ENCODE peak calls at places on chromosomes 12 and 14, in seven cellular contexts. One of them, this sample, is unnamed. For H3K9me2, the result is how much of the 10 kb centered on the place peaks cover.

GRCh38 chr12:31322651-31323248 is 3.2 kb downstream of the SINHCAF start:
- DNase-seq in GM23338: peak
- DNase-seq in HCT116: no peak
- DNase-seq in GM23248: peak
- DNase-seq in MM.1S: no peak
- DNase-seq in PC-3: no peak
- DNase-seq in SK-N-SH: no peak
- DNase-seq in this sample: no peak

GRCh38 chr12:105485321-105485910 is 154.9 kb downstream of the C12orf75 start:
- DNase-seq in HCT116: no peak
- DNase-seq in GM23338: no peak
- DNase-seq in SK-N-SH: no peak
- DNase-seq in PC-3: peak
- DNase-seq in GM23248: peak
- DNase-seq in MM.1S: no peak
- DNase-seq in this sample: no peak

GRCh38 chr14:100761481-100761880 is 34.8 kb downstream of the DLK1 start:
- DNase-seq in SK-N-SH: no peak
- DNase-seq in PC-3: peak
- DNase-seq in MM.1S: no peak
- DNase-seq in GM23338: no peak
- DNase-seq in HCT116: peak
- DNase-seq in GM23248: peak
- DNase-seq in this sample: no peak

GRCh38 chr12:130087222-130087621 is 75.0 kb upstream of the FZD10 start:
- DNase-seq in HCT116: no peak
- DNase-seq in SK-N-SH: no peak
- DNase-seq in MM.1S: no peak
- DNase-seq in GM23338: no peak
- DNase-seq in GM23248: no peak
- DNase-seq in PC-3: no peak
- DNase-seq in this sample: no peak

GRCh38 chr14:70641548-70642312 is at the start of gene TTC9:
- DNase-seq in SK-N-SH: peak
- DNase-seq in MM.1S: no peak
- DNase-seq in HCT116: no peak
- DNase-seq in GM23248: peak
- DNase-seq in PC-3: peak
- DNase-seq in GM23338: peak
- DNase-seq in this sample: peak

GRCh38 chr14:105326891-105327694 is 12.5 kb downstream of the PACS2 start:
- DNase-seq in GM23338: peak
- DNase-seq in SK-N-SH: peak
- DNase-seq in MM.1S: no peak
- DNase-seq in HCT116: no peak
- DNase-seq in PC-3: no peak
- DNase-seq in GM23248: no peak
- DNase-seq in this sample: no peak

GRCh38 chr12:3032161-3032560 is 45.0 kb upstream of the TSPAN9 start:
- DNase-seq in SK-N-SH: no peak
- DNase-seq in HCT116: no peak
- DNase-seq in MM.1S: no peak
- DNase-seq in PC-3: no peak
- DNase-seq in GM23248: no peak
- DNase-seq in GM23338: no peak
- DNase-seq in this sample: no peak

GRCh38 chr14:48937796-48938195 is 648.4 kb downstream of the RPS29 start:
- DNase-seq in PC-3: no peak
- DNase-seq in MM.1S: no peak
- DNase-seq in GM23248: peak
- DNase-seq in SK-N-SH: peak
- DNase-seq in GM23338: no peak
- DNase-seq in HCT116: no peak
- DNase-seq in this sample: no peak

GRCh38 chr12:111435661-111436201 is 30.0 kb downstream of the SH2B3 start:
- DNase-seq in SK-N-SH: no peak
- DNase-seq in GM23248: no peak
- DNase-seq in MM.1S: no peak
- DNase-seq in GM23338: no peak
- DNase-seq in HCT116: no peak
- DNase-seq in PC-3: no peak
- DNase-seq in this sample: peak

GRCh38 chr12:112506513-112507166 is 87.9 kb downstream of the PTPN11 start:
- DNase-seq in MM.1S: no peak
- DNase-seq in GM23248: no peak
- DNase-seq in HCT116: no peak
- DNase-seq in SK-N-SH: no peak
- DNase-seq in GM23338: peak
- DNase-seq in PC-3: no peak
- DNase-seq in this sample: no peak

DNA sequence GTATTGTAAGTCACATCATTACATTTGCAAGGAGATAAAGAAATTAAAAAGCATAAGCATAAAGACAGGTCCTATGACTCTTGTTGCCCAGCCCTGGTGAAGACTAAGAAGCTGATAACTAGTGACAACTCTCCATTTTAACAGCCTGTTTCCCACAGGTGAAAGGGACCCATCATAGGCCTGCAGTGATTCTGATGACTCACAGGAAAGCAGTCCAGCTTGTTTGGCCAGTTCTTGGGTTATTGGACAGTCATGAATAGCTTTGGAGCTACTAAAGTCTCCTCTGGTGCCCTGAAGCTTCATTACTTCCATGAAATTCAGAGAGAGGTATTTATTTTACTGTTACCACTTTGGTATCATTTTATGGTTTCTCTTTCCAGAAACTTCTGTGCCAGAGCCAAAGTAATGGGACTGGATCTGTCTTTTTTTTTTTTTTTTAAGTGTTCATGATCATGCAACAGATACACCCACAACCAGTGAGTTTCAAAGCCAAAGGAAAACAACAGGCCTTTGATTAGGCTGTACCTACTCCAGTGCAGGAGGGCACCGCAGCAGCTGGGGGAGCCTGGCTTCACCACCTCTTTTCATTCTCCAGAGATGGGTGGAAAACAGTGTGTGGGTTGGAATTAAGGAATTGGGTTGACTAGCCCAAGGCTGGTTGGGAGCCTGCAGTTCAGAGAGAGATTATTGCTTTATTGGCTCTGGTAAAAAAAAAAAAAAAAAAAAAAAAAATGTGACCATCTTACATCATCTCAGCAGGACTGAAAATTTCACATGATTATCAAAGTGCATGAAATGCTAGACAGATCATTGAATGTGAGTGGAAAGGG is 55.3 kb upstream of the DYRK2 start:
- DNase-seq in HCT116: peak
- DNase-seq in GM23248: peak
- DNase-seq in GM23338: peak
- DNase-seq in PC-3: peak
- DNase-seq in MM.1S: no peak
- DNase-seq in SK-N-SH: no peak
- DNase-seq in this sample: no peak
- H2AFZ ChIP-seq in HCT116: peak
- H2AFZ ChIP-seq in GM23248: no peak
- H2AFZ ChIP-seq in GM23338: peak
- H2AFZ ChIP-seq in PC-3: no peak
- H2AFZ ChIP-seq in MM.1S: peak
- H2AFZ ChIP-seq in SK-N-SH: peak
- H2AFZ ChIP-seq in this sample: no peak

GRCh38 chr12:53236443-53237111 is 4.6 kb upstream of the RARG start:
- DNase-seq in HCT116: no peak
- DNase-seq in GM23338: no peak
- DNase-seq in MM.1S: no peak
- DNase-seq in PC-3: no peak
- DNase-seq in GM23248: no peak
- DNase-seq in SK-N-SH: no peak
- DNase-seq in this sample: no peak
- H3K9me2 ChIP-seq in HCT116: under half
- H3K9me2 ChIP-seq in GM23338: under half
- H3K9me2 ChIP-seq in MM.1S: under half
- H3K9me2 ChIP-seq in PC-3: under half
- H3K9me2 ChIP-seq in GM23248: under half
- H3K9me2 ChIP-seq in SK-N-SH: under half
- H3K9me2 ChIP-seq in this sample: under half

GRCh38 chr12:120467439-120467838 is 2.1 kb downstream of the SRSF9 start:
- DNase-seq in PC-3: no peak
- DNase-seq in GM23248: no peak
- DNase-seq in SK-N-SH: no peak
- DNase-seq in MM.1S: no peak
- DNase-seq in HCT116: no peak
- DNase-seq in GM23338: no peak
- DNase-seq in this sample: no peak

GRCh38 chr12:120466560-120467315 is 2.8 kb downstream of the SRSF9 start:
- DNase-seq in MM.1S: no peak
- DNase-seq in GM23248: peak
- DNase-seq in PC-3: peak
- DNase-seq in GM23338: peak
- DNase-seq in SK-N-SH: peak
- DNase-seq in HCT116: peak
- DNase-seq in this sample: peak

GRCh38 chr12:120468846-120469449 is 600 bp downstream of the SRSF9 start:
- DNase-seq in HCT116: no peak
- DNase-seq in PC-3: no peak
- DNase-seq in SK-N-SH: peak
- DNase-seq in GM23338: no peak
- DNase-seq in MM.1S: no peak
- DNase-seq in GM23248: peak
- DNase-seq in this sample: no peak

GRCh38 chr12:120469450-120470149 is at the start of gene SRSF9:
- DNase-seq in SK-N-SH: peak
- DNase-seq in HCT116: peak
- DNase-seq in GM23248: peak
- DNase-seq in PC-3: peak
- DNase-seq in MM.1S: peak
- DNase-seq in GM23338: peak
- DNase-seq in this sample: peak

GRCh38 chr12:120468271-120468845 is 1.2 kb downstream of the SRSF9 start:
- DNase-seq in MM.1S: no peak
- DNase-seq in GM23338: peak
- DNase-seq in HCT116: no peak
- DNase-seq in PC-3: peak
- DNase-seq in GM23248: peak
- DNase-seq in SK-N-SH: peak
- DNase-seq in this sample: peak
- H2AFZ ChIP-seq in MM.1S: no peak
- H2AFZ ChIP-seq in GM23338: no peak
- H2AFZ ChIP-seq in HCT116: no peak
- H2AFZ ChIP-seq in PC-3: peak
- H2AFZ ChIP-seq in GM23248: peak
- H2AFZ ChIP-seq in SK-N-SH: no peak
- H2AFZ ChIP-seq in this sample: no peak

GRCh38 chr14:40204441-40205175 is 772.4 kb upstream of the FBXO33 start:
- DNase-seq in GM23248: no peak
- DNase-seq in PC-3: no peak
- DNase-seq in SK-N-SH: no peak
- DNase-seq in GM23338: peak
- DNase-seq in MM.1S: no peak
- DNase-seq in HCT116: no peak
- DNase-seq in this sample: peak
- H3K9me2 ChIP-seq in GM23248: under half
- H3K9me2 ChIP-seq in PC-3: under half
- H3K9me2 ChIP-seq in SK-N-SH: under half
- H3K9me2 ChIP-seq in GM23338: under half
- H3K9me2 ChIP-seq in MM.1S: under half
- H3K9me2 ChIP-seq in HCT116: under half
- H3K9me2 ChIP-seq in this sample: under half

GRCh38 chr12:42921741-42922511 is 332.4 kb upstream of the PRICKLE1 start:
- DNase-seq in SK-N-SH: peak
- DNase-seq in HCT116: no peak
- DNase-seq in MM.1S: no peak
- DNase-seq in PC-3: peak
- DNase-seq in GM23338: no peak
- DNase-seq in GM23248: peak
- DNase-seq in this sample: no peak
- H2AFZ ChIP-seq in SK-N-SH: no peak
- H2AFZ ChIP-seq in HCT116: no peak
- H2AFZ ChIP-seq in MM.1S: no peak
- H2AFZ ChIP-seq in PC-3: no peak
- H2AFZ ChIP-seq in GM23338: no peak
- H2AFZ ChIP-seq in GM23248: no peak
- H2AFZ ChIP-seq in this sample: no peak

GRCh38 chr14:76953196-76953945 is 75.1 kb downstream of the IRF2BPL start:
- DNase-seq in GM23338: peak
- DNase-seq in GM23248: peak
- DNase-seq in PC-3: peak
- DNase-seq in MM.1S: no peak
- DNase-seq in SK-N-SH: peak
- DNase-seq in HCT116: peak
- DNase-seq in this sample: no peak
- H3K9me2 ChIP-seq in GM23338: under half
- H3K9me2 ChIP-seq in GM23248: under half
- H3K9me2 ChIP-seq in PC-3: under half
- H3K9me2 ChIP-seq in MM.1S: under half
- H3K9me2 ChIP-seq in SK-N-SH: under half
- H3K9me2 ChIP-seq in HCT116: under half
- H3K9me2 ChIP-seq in this sample: under half

GRCh38 chr12:124481257-124481750 is 86.1 kb downstream of the NCOR2 start:
- DNase-seq in HCT116: no peak
- DNase-seq in MM.1S: no peak
- DNase-seq in PC-3: peak
- DNase-seq in SK-N-SH: no peak
- DNase-seq in GM23248: no peak
- DNase-seq in GM23338: no peak
- DNase-seq in this sample: no peak
- H2AFZ ChIP-seq in HCT116: no peak
- H2AFZ ChIP-seq in MM.1S: no peak
- H2AFZ ChIP-seq in PC-3: no peak
- H2AFZ ChIP-seq in SK-N-SH: no peak
- H2AFZ ChIP-seq in GM23248: no peak
- H2AFZ ChIP-seq in GM23338: no peak
- H2AFZ ChIP-seq in this sample: no peak

DNA sequence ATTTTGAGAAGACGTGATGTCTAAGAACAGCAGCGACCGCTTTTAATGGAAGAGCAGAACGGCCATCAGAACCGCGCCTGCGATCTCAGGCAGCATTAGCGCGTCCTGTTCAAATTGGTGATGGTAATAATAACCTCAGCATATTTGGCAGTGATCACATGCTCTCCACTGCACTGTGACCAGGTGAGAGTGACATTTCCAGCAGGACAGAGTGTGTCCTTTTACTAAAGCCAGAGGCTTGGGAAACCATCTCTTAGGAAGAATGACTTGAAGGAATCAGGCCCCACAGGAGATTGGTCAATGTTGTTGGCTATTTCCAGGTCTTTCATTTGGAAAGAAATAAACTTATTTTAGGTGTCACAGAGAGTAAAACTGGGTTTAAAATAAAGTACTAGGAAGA is 51.4 kb upstream of the FBXO21 start:
- DNase-seq in GM23248: no peak
- DNase-seq in HCT116: no peak
- DNase-seq in GM23338: no peak
- DNase-seq in MM.1S: no peak
- DNase-seq in PC-3: no peak
- DNase-seq in SK-N-SH: no peak
- DNase-seq in this sample: no peak
- H3K9me2 ChIP-seq in GM23248: under half
- H3K9me2 ChIP-seq in HCT116: under half
- H3K9me2 ChIP-seq in GM23338: under half
- H3K9me2 ChIP-seq in MM.1S: under half
- H3K9me2 ChIP-seq in PC-3: under half
- H3K9me2 ChIP-seq in SK-N-SH: under half
- H3K9me2 ChIP-seq in this sample: under half

GRCh38 chr12:121803861-121804416 is at the start of gene SETD1B:
- DNase-seq in GM23248: peak
- DNase-seq in MM.1S: peak
- DNase-seq in SK-N-SH: peak
- DNase-seq in HCT116: no peak
- DNase-seq in PC-3: peak
- DNase-seq in GM23338: peak
- DNase-seq in this sample: peak
- H2AFZ ChIP-seq in GM23248: peak
- H2AFZ ChIP-seq in MM.1S: no peak
- H2AFZ ChIP-seq in SK-N-SH: peak
- H2AFZ ChIP-seq in HCT116: peak
- H2AFZ ChIP-seq in PC-3: peak
- H2AFZ ChIP-seq in GM23338: no peak
- H2AFZ ChIP-seq in this sample: peak

This sample was measured in OCI-LY7.